ENCODE peak calls at places on chromosomes 11 and 22, in ten cellular contexts. I is activated naive CD4-positive, alpha-beta T cell treated with anti-CD3 and anti-CD28 coated beads, Interleukin-2, amount 50 U/mL, for 16 hours; D is NCI-H1105 treated with DMSO at 0.1 percent for 48 hours; O is WTC11; S is lower lobe of right lung; F is cardiac muscle cell; Z is CD8-positive, alpha-beta memory T cell; R is T47D; Y is iPS DF 19.7; G is thyroid gland. M is an unnamed sample.

GRCh38 chr11:131823772-131824171 is 453.4 kb downstream of the NTM start:
- DNase-seq in I (no peak), D (peak), O (no peak), S (no peak), F (peak), Z (no peak), R (no peak), Y (no peak), G (no peak), M (no peak)

GRCh38 chr11:118928108-118928869 is 2.6 kb upstream of the BCL9L start:
- DNase-seq in I (peak), D (peak), O (peak), S (peak), F (peak), Z (peak), R (peak), Y (no peak), G (peak), M (no peak)

GRCh38 chr22:24506802-24507438 is 11.8 kb downstream of the UPB1 start:
- DNase-seq in I (no peak), D (peak), O (no peak), S (no peak), F (no peak), Z (no peak), R (no peak), Y (no peak), G (no peak), M (no peak)

GRCh38 chr11:45654741-45655283 is 10.6 kb downstream of the CHST1 start:
- DNase-seq in I (no peak), D (no peak), O (no peak), S (peak), F (no peak), Z (no peak), R (no peak), Y (no peak), G (no peak), M (no peak)

GRCh38 chr11:126307706-126308105 is 3.8 kb downstream of the DCPS start:
- DNase-seq in I (no peak), D (peak), O (peak), S (no peak), F (peak), Z (no peak), R (peak), Y (peak), G (no peak), M (no peak)

GRCh38 chr22:42439821-42440674 is 7.8 kb upstream of the NFAM1 start:
- DNase-seq in I (no peak), D (no peak), O (no peak), S (peak), F (peak), Z (no peak), R (no peak), Y (no peak), G (no peak), M (no peak)

GRCh38 chr11:122659676-122660571 is 4.4 kb downstream of the UBASH3B start:
- DNase-seq in I (no peak), D (no peak), O (no peak), S (no peak), F (no peak), Z (no peak), R (no peak), Y (no peak), G (peak), M (no peak)

GRCh38 chr11:22304337-22304961 is 33.7 kb upstream of the SLC17A6 start:
- DNase-seq in I (no peak), D (peak), O (no peak), S (no peak), F (peak), Z (no peak), R (peak), Y (no peak), G (no peak), M (peak)

GRCh38 chr11:10858505-10859360 is 880 bp upstream of the ZBED5 start:
- DNase-seq in I (peak), D (peak), O (peak), S (peak), F (no peak), Z (no peak), R (peak), Y (no peak), G (peak), M (no peak)

GRCh38 chr11:28536504-28537267 is 428.5 kb downstream of the METTL15 start:
- DNase-seq in I (no peak), D (no peak), O (no peak), S (no peak), F (no peak), Z (no peak), R (peak), Y (no peak), G (no peak), M (no peak)

GRCh38 chr11:11290354-11290753 is 62.7 kb downstream of the CSNK2A3 start:
- DNase-seq in I (no peak), D (no peak), O (no peak), S (no peak), F (no peak), Z (no peak), R (no peak), Y (no peak), G (no peak), M (no peak)

GRCh38 chr22:45039206-45039605 is 29.4 kb upstream of the PHF21B start:
- DNase-seq in I (no peak), D (no peak), O (no peak), S (peak), F (no peak), Z (no peak), R (no peak), Y (no peak), G (no peak), M (no peak)

GRCh38 chr11:122668562-122669090 is 13.1 kb downstream of the UBASH3B start:
- DNase-seq in I (no peak), D (no peak), O (no peak), S (no peak), F (peak), Z (peak), R (no peak), Y (no peak), G (no peak), M (no peak)

GRCh38 chr11:73584831-73585230 is 13.1 kb downstream of the FAM168A start:
- DNase-seq in I (no peak), D (no peak), O (no peak), S (no peak), F (no peak), Z (no peak), R (no peak), Y (no peak), G (no peak), M (no peak)

GRCh38 chr11:3215346-3216026 is 3.1 kb downstream of the MRGPRG start:
- DNase-seq in I (no peak), D (no peak), O (peak), S (no peak), F (no peak), Z (no peak), R (no peak), Y (no peak), G (peak), M (no peak)

GRCh38 chr11:65787649-65788622 is 1.1 kb downstream of the OVOL1 start:
- DNase-seq in I (no peak), D (peak), O (peak), S (no peak), F (no peak), Z (no peak), R (no peak), Y (no peak), G (peak), M (no peak)